ENCODE peak calls at places on chromosomes 5 and 9, in ten cellular contexts. G is Caki2; V is ACHN; U is left cardiac atrium; Z is LoVo; W is foreskin fibroblast; L is bronchial epithelial cell; N is activated T-helper 9 cell treated with anti-CD3 and anti-CD28 coated beads, Interleukin-2, amount 50 U/mL, for 16 hours; Q is NCI-H1436 treated with DMSO at 0.1 percent for 48 hours; R is NCI-H1105 treated with DMSO at 0.1 percent for 48 hours. D is an unnamed sample.

GRCh38 chr5:13660072-13660471 is 284.4 kb downstream of the DNAH5 start:
- DNase-seq in L (peak), Z (no peak), W (peak), Q (no peak), V (peak), G (no peak), U (no peak), R (peak), N (no peak), D (peak)

GRCh38 chr5:177370488-177371119 is 12.9 kb downstream of the RGS14 start:
- DNase-seq in W (peak), L (peak), N (no peak), Q (peak), R (peak), U (peak), G (peak), V (peak), Z (peak), D (peak)

GRCh38 chr5:118937393-118938061 is 50.8 kb downstream of the DTWD2 start:
- DNase-seq in L (no peak), R (no peak), Z (peak), Q (no peak), G (no peak), U (no peak), V (no peak), N (no peak), W (no peak), D (peak)

GRCh38 chr5:9209846-9210547 is 335.9 kb downstream of the SEMA5A start:
- DNase-seq in N (no peak), R (no peak), G (no peak), W (peak), L (peak), V (no peak), U (no peak), Q (no peak), Z (no peak), D (no peak)

GRCh38 chr5:85278193-85278592 is 893.5 kb upstream of the EDIL3 start:
- DNase-seq in Q (no peak), R (no peak), W (no peak), N (no peak), G (no peak), Z (no peak), U (no peak), V (no peak), L (peak), D (no peak)

GRCh38 chr9:129275626-129276247 is 97.7 kb upstream of the IER5L start:
- DNase-seq in Q (no peak), V (no peak), N (no peak), G (no peak), U (no peak), L (no peak), W (no peak), Z (no peak), R (no peak), D (peak)

GRCh38 chr5:66828551-66829421 is 232.6 kb downstream of the MAST4 start:
- DNase-seq in Q (no peak), N (no peak), L (peak), W (peak), R (peak), Z (no peak), U (peak), V (peak), G (peak), D (peak)

GRCh38 chr5:115963566-115963965 is 1.3 kb downstream of the LVRN start:
- DNase-seq in G (no peak), W (peak), Z (no peak), U (no peak), L (no peak), N (no peak), V (no peak), Q (no peak), R (no peak), D (peak)

GRCh38 chr9:108580021-108580439 is 275.8 kb downstream of the ACTL7B start:
- DNase-seq in Q (no peak), N (no peak), V (no peak), G (peak), L (peak), R (no peak), U (no peak), W (peak), Z (peak), D (no peak)

GRCh38 chr9:8224381-8224791 is 424.8 kb upstream of the DMAC1 start:
- DNase-seq in Q (no peak), Z (no peak), R (no peak), N (no peak), L (no peak), G (no peak), V (no peak), W (peak), U (no peak), D (no peak)